ENCODE peak calls at places on chromosomes 16 and 17, in four cellular contexts. Q is activated T-cell treated with anti-CD3 and anti-CD28 coated beads, Interleukin-2, amount 50 U/mL, for 48 hours; P is NCI-H460; Z is NCI-H446. V is an unnamed sample.

GRCh38 chr16:86303787-86304685 is 206.3 kb upstream of the FOXF1 start:
- DNase-seq in Z (no peak), Q (no peak), P (no peak), V (no peak)

GRCh38 chr16:86038923-86039310 is 140.0 kb downstream of the IRF8 start:
- DNase-seq in P (no peak), Z (no peak), Q (peak), V (peak)

GRCh38 chr17:82486186-82487084 is 27.9 kb downstream of the NARF start:
- DNase-seq in Q (no peak), P (no peak), Z (no peak), V (no peak)

GRCh38 chr17:27609606-27610303 is 21.2 kb upstream of the LGALS9 start:
- DNase-seq in P (peak), Z (no peak), Q (no peak), V (no peak)

GRCh38 chr16:2026461-2027023 is at the start of gene NHERF2:
- DNase-seq in Z (no peak), Q (no peak), P (no peak), V (no peak)

GRCh38 chr17:78263736-78264340 is 32.4 kb downstream of the TMEM235 start:
- DNase-seq in Z (no peak), Q (no peak), P (no peak), V (no peak)

GRCh38 chr17:19311421-19312215 is 50.9 kb downstream of the B9D1 start:
- DNase-seq in P (no peak), Z (no peak), Q (no peak), V (no peak)

GRCh38 chr17:75344664-75345063 is 55.4 kb upstream of the SLC25A19 start:
- DNase-seq in P (no peak), Z (no peak), Q (peak), V (peak)

GRCh38 chr16:81729451-81729850 is 49.6 kb upstream of the PLCG2 start:
- DNase-seq in Z (no peak), Q (no peak), P (no peak), V (no peak)

GRCh38 chr16:2486645-2487516 is 12.0 kb downstream of the TBC1D24 start:
- DNase-seq in P (no peak), Q (peak), Z (no peak), V (peak)

GRCh38 chr17:4073983-4074830 is 68.6 kb downstream of the ZZEF1 start:
- DNase-seq in P (no peak), Q (no peak), Z (no peak), V (no peak)

GRCh38 chr16:2467301-2468141 is 3.6 kb upstream of the NTN3 start:
- DNase-seq in Z (no peak), P (peak), Q (no peak), V (peak)

GRCh38 chr17:80693511-80693910 is 148.9 kb downstream of the RPTOR start:
- DNase-seq in P (no peak), Q (no peak), Z (no peak), V (no peak)

GRCh38 chr17:57993471-57994365 is 5.7 kb upstream of the VEZF1 start:
- DNase-seq in Q (no peak), P (no peak), Z (no peak), V (no peak)

GRCh38 chr17:41707803-41708669 is 4.1 kb upstream of the GAST start:
- DNase-seq in P (no peak), Z (no peak), Q (no peak), V (no peak)